ENCODE peak calls at places on chromosomes 7 and 10, in six cellular contexts. A is ovary, G is brain microvascular endothelial cell, O is kidney, K is colonic mucosa, X is spleen. Y is an unnamed sample.

GRCh38 chr10:15439381-15439837 is 68.3 kb upstream of the FAM171A1 start:
- DNase-seq in A (peak; percentile 44), G (peak; percentile 41), O (peak; percentile 74), K (no peak), X (no peak), Y (no peak)

GRCh38 chr10:87760195-87760905 is 57.7 kb downstream of the ATAD1 start:
- DNase-seq in A (no peak), G (peak; percentile 40), O (no peak), K (no peak), X (no peak), Y (no peak)

GRCh38 chr7:66245008-66245407 is 39.9 kb downstream of the TPST1 start:
- DNase-seq in A (no peak), G (no peak), O (no peak), K (no peak), X (no peak), Y (no peak)

GRCh38 chr7:132742152-132742551 is 165.9 kb upstream of the PLXNA4 start:
- DNase-seq in A (peak; percentile 25), G (peak; percentile 99), O (no peak), K (no peak), X (no peak), Y (peak; percentile 55)

GRCh38 chr10:122468923-122469781 is 7.8 kb downstream of the HTRA1 start:
- DNase-seq in A (peak; percentile 72), G (peak; percentile 89), O (peak; percentile 62), K (no peak), X (peak; percentile 28), Y (peak; percentile 97)

GRCh38 chr10:49350856-49351532 is 44.9 kb downstream of the DRGX start:
- DNase-seq in A (no peak), G (no peak), O (no peak), K (no peak), X (no peak), Y (no peak)

GRCh38 chr10:3494131-3494878 is 290.7 kb downstream of the KLF6 start:
- DNase-seq in A (peak; percentile 68), G (peak; percentile 57), O (no peak), K (no peak), X (no peak), Y (no peak)

GRCh38 chr7:32501522-32501921 is 6.2 kb downstream of the AVL9 start:
- DNase-seq in A (no peak), G (no peak), O (no peak), K (no peak), X (no peak), Y (no peak)

GRCh38 chr7:8441602-8442294 is 8.3 kb downstream of the NXPH1 start:
- DNase-seq in A (no peak), G (no peak), O (no peak), K (no peak), X (no peak), Y (no peak)

GRCh38 chr7:150631084-150631824 is 931 bp downstream of the GIMAP6 start:
- DNase-seq in A (no peak), G (no peak), O (peak; percentile 80), K (no peak), X (peak; percentile 85), Y (no peak)

GRCh38 chr10:86330778-86331763 is 35.5 kb downstream of the GRID1 start:
- DNase-seq in A (no peak), G (no peak), O (peak; percentile 41), K (no peak), X (peak; percentile 59), Y (no peak)

GRCh38 chr10:102744374-102745051 is 765 bp downstream of the WBP1L start:
- DNase-seq in A (peak; percentile 28), G (no peak), O (no peak), K (no peak), X (no peak), Y (no peak)

GRCh38 chr10:14124951-14125350 is 205.8 kb downstream of the FRMD4A start:
- DNase-seq in A (no peak), G (no peak), O (no peak), K (no peak), X (no peak), Y (no peak)

GRCh38 chr7:129085148-129085547 is 30.2 kb upstream of the TNPO3 start:
- DNase-seq in A (no peak), G (no peak), O (no peak), K (no peak), X (no peak), Y (no peak)

GRCh38 chr10:102461187-102462054 is 10.1 kb upstream of the C10orf95 start:
- DNase-seq in A (peak; percentile 93), G (peak; percentile 74), O (peak; percentile 98), K (peak; percentile 95), X (peak; percentile 98), Y (peak; percentile 4)

GRCh38 chr7:129684777-129685176 is 73.3 kb downstream of the NRF1 start:
- DNase-seq in A (no peak), G (peak; percentile 18), O (no peak), K (no peak), X (no peak), Y (no peak)

GRCh38 chr10:80855348-80855971 is 317.8 kb downstream of the SH2D4B start:
- DNase-seq in A (no peak), G (no peak), O (no peak), K (no peak), X (peak; percentile 60), Y (no peak)

GRCh38 chr7:1691601-1692499 is 21.8 kb downstream of the ELFN1 start:
- DNase-seq in A (no peak), G (no peak), O (peak; percentile 93), K (no peak), X (peak; percentile 56), Y (no peak)

GRCh38 chr7:36128448-36129047 is 24.5 kb upstream of the EEPD1 start:
- DNase-seq in A (peak; percentile 75), G (peak; percentile 91), O (peak; percentile 90), K (peak; percentile 87), X (no peak), Y (peak; percentile 47)

GRCh38 chr10:126197036-126197543 is 191.2 kb downstream of the ADAM12 start:
- DNase-seq in A (no peak), G (no peak), O (no peak), K (no peak), X (no peak), Y (no peak)

GRCh38 chr10:130495891-130496642 is 359.9 kb downstream of the GLRX3 start:
- DNase-seq in A (no peak), G (no peak), O (no peak), K (no peak), X (peak; percentile 47), Y (no peak)

GRCh38 chr7:149558149-149558861 is 60.7 kb upstream of the ZNF746 start:
- DNase-seq in A (no peak), G (no peak), O (no peak), K (no peak), X (no peak), Y (no peak)

GRCh38 chr7:24898691-24899090 is 81.3 kb downstream of the OSBPL3 start:
- DNase-seq in A (no peak), G (peak; percentile 60), O (no peak), K (no peak), X (no peak), Y (no peak)

GRCh38 chr7:18570890-18571478 is 75.4 kb downstream of the HDAC9 start:
- DNase-seq in A (no peak), G (peak; percentile 31), O (no peak), K (no peak), X (no peak), Y (no peak)

GRCh38 chr7:36119005-36119711 is 33.9 kb upstream of the EEPD1 start:
- DNase-seq in A (no peak), G (peak; percentile 98), O (no peak), K (peak; percentile 69), X (no peak), Y (peak; percentile 94)

GRCh38 chr10:59361659-59362183 is 628 bp downstream of the FAM13C start:
- DNase-seq in A (no peak), G (peak; percentile 11), O (no peak), K (no peak), X (no peak), Y (no peak)

GRCh38 chr10:123538401-123539320 is 127.5 kb upstream of the GPR26 start:
- DNase-seq in A (no peak), G (no peak), O (no peak), K (no peak), X (no peak), Y (no peak)

GRCh38 chr7:55515569-55516279 is 56.6 kb downstream of the VOPP1 start:
- DNase-seq in A (no peak), G (no peak), O (peak; percentile 56), K (no peak), X (no peak), Y (no peak)

GRCh38 chr7:46071601-46072000 is 150.5 kb upstream of the IGFBP3 start:
- DNase-seq in A (no peak), G (peak; percentile 41), O (no peak), K (no peak), X (no peak), Y (no peak)

GRCh38 chr7:47794016-47794415 is 154.2 kb downstream of the PKD1L1 start:
- DNase-seq in A (no peak), G (no peak), O (no peak), K (no peak), X (no peak), Y (no peak)

GRCh38 chr7:47795631-47796030 is 152.6 kb downstream of the PKD1L1 start:
- DNase-seq in A (no peak), G (peak; percentile 75), O (no peak), K (no peak), X (no peak), Y (peak; percentile 96)

GRCh38 chr7:47799529-47799928 is 148.7 kb downstream of the PKD1L1 start:
- DNase-seq in A (no peak), G (no peak), O (no peak), K (no peak), X (no peak), Y (no peak)

GRCh38 chr7:47792521-47793121 is 155.6 kb downstream of the PKD1L1 start:
- DNase-seq in A (no peak), G (peak; percentile 28), O (no peak), K (no peak), X (no peak), Y (no peak)

GRCh38 chr7:47796347-47796746 is 151.9 kb downstream of the PKD1L1 start:
- DNase-seq in A (no peak), G (no peak), O (no peak), K (no peak), X (no peak), Y (no peak)
- TF ChIP-seq CTCF in A (no peak), G (peak; percentile 13), O (no peak), K (no peak), X (no peak), Y (no peak)

GRCh38 chr10:11328264-11329054 is 283.0 kb downstream of the USP6NL start:
- DNase-seq in A (no peak), G (no peak), O (no peak), K (no peak), X (no peak), Y (no peak)
- H3K4me3 ChIP-seq in A (no peak overlapping the region), G (no peak overlapping the region), O (no peak overlapping the region), K (no peak overlapping the region), X (no peak overlapping the region), Y (no peak overlapping the region)

GRCh38 chr10:119747940-119748339 is 22.1 kb downstream of the INPP5F start:
- DNase-seq in A (no peak), G (no peak), O (no peak), K (no peak), X (no peak), Y (no peak)
- TF ChIP-seq CTCF in A (no peak), G (no peak), O (no peak), K (no peak), X (no peak), Y (no peak)

DNA sequence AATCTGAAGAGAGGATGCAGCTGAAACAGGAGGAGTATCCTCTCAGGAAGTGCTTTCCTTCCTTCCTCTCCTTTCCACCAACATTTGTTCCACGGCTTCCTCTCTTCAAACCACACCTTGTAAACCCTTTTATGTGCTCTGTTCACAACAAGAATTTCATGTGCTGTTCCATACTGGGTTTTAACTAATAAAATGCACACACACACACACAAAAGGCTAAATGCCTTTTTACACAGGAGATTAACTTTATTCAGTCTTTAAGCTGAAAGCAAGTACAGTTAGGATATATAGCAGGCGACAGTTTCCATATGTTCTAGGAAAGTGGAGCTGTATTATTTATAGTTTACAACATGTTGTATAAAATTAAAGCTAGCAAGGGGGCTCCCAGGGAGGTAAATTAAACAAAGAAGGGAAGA is 106.7 kb downstream of the REEP3 start:
- DNase-seq in A (no peak), G (no peak), O (no peak), K (no peak), X (no peak), Y (no peak)
- H3K4me3 ChIP-seq in A (no peak overlapping the region), G (no peak overlapping the region), O (no peak overlapping the region), K (no peak overlapping the region), X (no peak overlapping the region), Y (no peak overlapping the region)

Y was measured in AG04449.